ENCODE peak calls at places on chromosomes 3 and 15, in five cellular contexts. V, H, C, A and R are unnamed samples.

GRCh38 chr3:98589331-98589870 is 4.0 kb downstream of the CPOX start:
- ATAC-seq in V (no peak), H (no peak), C (no peak), A (no peak), R (no peak)

GRCh38 chr15:36758800-36759199 is 179.4 kb downstream of the CDIN1 start:
- ATAC-seq in V (no peak), H (no peak), C (no peak), A (no peak), R (no peak)

GRCh38 chr3:145721273-145721805 is 439.6 kb downstream of the PLOD2 start:
- ATAC-seq in V (no peak), H (peak; percentile 30), C (no peak), A (no peak), R (no peak)

GRCh38 chr3:66037986-66038369 is 740 bp downstream of the MAGI1 start:
- ATAC-seq in V (no peak), H (no peak), C (no peak), A (no peak), R (no peak)

GRCh38 chr15:38541046-38541445 is 23.6 kb downstream of the RASGRP1 start:
- ATAC-seq in V (no peak), H (no peak), C (no peak), A (no peak), R (no peak)

GRCh38 chr3:194675081-194675640 is 3.2 kb upstream of the LSG1 start:
- ATAC-seq in V (no peak), H (no peak), C (no peak), A (no peak), R (no peak)

GRCh38 chr3:24545917-24546316 is 51.3 kb upstream of the THRB start:
- ATAC-seq in V (peak; percentile 95), H (peak; percentile 81), C (no peak), A (no peak), R (peak; percentile 73)

GRCh38 chr3:148957586-148957985 is 33.8 kb upstream of the GYG1 start:
- ATAC-seq in V (no peak), H (no peak), C (peak; percentile 72), A (no peak), R (no peak)

GRCh38 chr3:181694805-181695660 is 16.7 kb upstream of the SOX2 start:
- ATAC-seq in V (peak; percentile 75), H (peak; percentile 48), C (no peak), A (peak; percentile 11), R (peak; percentile 77)

GRCh38 chr3:127779747-127780146 is 42.6 kb downstream of the MGLL start:
- ATAC-seq in V (no peak), H (peak; percentile 31), C (no peak), A (no peak), R (peak; percentile 30)

GRCh38 chr15:68834356-68834755 is 13.7 kb upstream of the ANP32A start:
- ATAC-seq in V (peak; percentile 19), H (no peak), C (no peak), A (no peak), R (no peak)

GRCh38 chr3:38651153-38651789 is 1.8 kb upstream of the SCN5A start:
- ATAC-seq in V (peak; percentile 81), H (peak; percentile 64), C (peak; percentile 62), A (peak; percentile 59), R (peak; percentile 40)

GRCh38 chr3:52302426-52303185 is 13.5 kb upstream of the DNAH1 start:
- ATAC-seq in V (no peak), H (no peak), C (no peak), A (no peak), R (no peak)

GRCh38 chr3:62368705-62369475 is 4.5 kb downstream of the FEZF2 start:
- ATAC-seq in V (no peak), H (no peak), C (no peak), A (peak; percentile 28), R (no peak)

GRCh38 chr15:25093455-25094029 is 138.8 kb downstream of the SNRPN start:
- ATAC-seq in V (no peak), H (no peak), C (no peak), A (no peak), R (no peak)

GRCh38 chr3:63521657-63522056 is 130.8 kb upstream of the SNTN start:
- ATAC-seq in V (no peak), H (no peak), C (no peak), A (no peak), R (no peak)

GRCh38 chr15:73389971-73390544 is 21.3 kb upstream of the HCN4 start:
- ATAC-seq in V (no peak), H (no peak), C (no peak), A (no peak), R (no peak)

GRCh38 chr15:34820110-34820509 is 24.8 kb upstream of the ACTC1 start:
- ATAC-seq in V (no peak), H (no peak), C (no peak), A (no peak), R (no peak)

GRCh38 chr3:13420817-13421755 is 964 bp upstream of the NUP210 start:
- ATAC-seq in V (no peak), H (no peak), C (no peak), A (no peak), R (no peak)
- TF ChIP-seq POLR2A in V (no peak), H (no peak), C (no peak), A (no peak), R (no peak)

GRCh38 chr15:55284461-55284860 is 5.2 kb downstream of the RAB27A start:
- ATAC-seq in V (no peak), H (no peak), C (no peak), A (no peak), R (no peak)

GRCh38 chr15:55289011-55289572 is 521 bp downstream of the RAB27A start:
- ATAC-seq in V (peak; percentile 62), H (peak; percentile 16), C (no peak), A (peak; percentile 9), R (peak; percentile 55)

GRCh38 chr15:55288006-55288717 is 1.5 kb downstream of the RAB27A start:
- ATAC-seq in V (no peak), H (no peak), C (no peak), A (no peak), R (no peak)

GRCh38 chr15:55290361-55291057 is 896 bp upstream of the RAB27A start:
- ATAC-seq in V (peak; percentile 89), H (peak; percentile 85), C (peak; percentile 86), A (peak; percentile 91), R (peak; percentile 86)

GRCh38 chr15:55289573-55290360 is at the start of gene RAB27A:
- ATAC-seq in V (peak; percentile 91), H (peak; percentile 92), C (peak; percentile 89), A (peak; percentile 89), R (peak; percentile 91)
- H3K27ac ChIP-seq in V (peak within 1 kb of the TSS; percentile 93), H (peak within 1 kb of the TSS; percentile 89), C (peak within 1 kb of the TSS; percentile 58), A (peak within 1 kb of the TSS; percentile 87), R (peak within 1 kb of the TSS; percentile 93)

DNA sequence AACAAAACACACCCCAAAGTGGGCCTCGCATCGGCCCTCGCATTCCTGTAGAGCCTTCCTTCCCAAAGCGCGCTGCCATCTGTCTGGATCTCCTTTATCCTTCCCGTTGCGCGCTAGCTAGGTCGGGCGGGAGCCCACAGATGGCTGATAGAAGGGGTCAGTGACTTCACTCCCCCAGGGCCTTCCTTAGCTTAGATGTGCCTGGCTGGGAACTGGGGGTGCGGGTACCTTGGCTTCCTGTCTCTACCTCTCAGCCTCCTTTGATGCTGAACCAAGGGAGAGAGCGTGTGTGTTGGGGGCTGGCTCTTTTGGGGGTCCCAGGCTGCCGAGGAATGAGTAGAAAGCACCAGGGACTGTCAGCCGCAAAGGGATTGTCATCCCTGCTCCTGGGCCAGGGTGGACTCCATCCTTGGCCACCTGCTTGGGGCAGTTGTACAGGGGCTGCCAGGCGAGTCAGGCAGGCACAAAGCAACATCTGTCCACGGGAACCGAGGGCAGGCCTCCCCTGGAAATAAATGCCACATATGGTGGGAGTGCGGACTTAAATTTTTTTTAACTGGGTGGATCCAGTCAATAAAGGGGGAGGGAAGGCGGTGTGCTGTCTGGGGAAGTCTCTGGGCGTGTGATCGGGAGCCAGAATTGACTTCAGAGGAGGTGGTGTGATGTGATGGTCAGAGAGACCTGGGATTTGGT is 1.9 kb downstream of the SMAD3 start:
- ATAC-seq in V (no peak), H (no peak), C (no peak), A (no peak), R (no peak)
- H3K4me1 ChIP-seq in V (peaks cover 41% of the 10 kb centered on the region), H (peaks cover 67% of the 10 kb centered on the region), C (peaks cover 72% of the 10 kb centered on the region), A (peaks cover 14% of the 10 kb centered on the region), R (no peaks in the 10 kb centered on the region)

GRCh38 chr3:111859974-111860859 is 1.2 kb downstream of the PHLDB2 start:
- ATAC-seq in V (peak; percentile 74), H (peak; percentile 79), C (peak; percentile 56), A (peak; percentile 62), R (peak; percentile 75)
- TF ChIP-seq POLR2A in V (peak; percentile 77), H (peak; percentile 67), C (peak; percentile 2), A (peak; percentile 58), R (peak; percentile 51)